ENCODE peak calls at places on chromosomes 6 and 20, in seven cellular contexts. B, I, T, F, G, O and V are unnamed samples.

GRCh38 chr6:133804263-133804662 is 84.7 kb upstream of the TCF21 start:
- DNase-seq in B (peak; percentile 30), I (no peak), T (no peak), F (no peak), G (no peak), O (peak; percentile 52), V (peak; percentile 44)

GRCh38 chr6:79543886-79544285 is 6.7 kb upstream of the LCA5 start:
- DNase-seq in B (no peak), I (no peak), T (no peak), F (no peak), G (no peak), O (no peak), V (no peak)

GRCh38 chr20:58086763-58087566 is 141.5 kb downstream of the ANKRD60 start:
- DNase-seq in B (peak; percentile 46), I (peak; percentile 41), T (peak; percentile 39), F (peak; percentile 52), G (no peak), O (no peak), V (peak; percentile 52)

GRCh38 chr6:142011156-142011555 is 121.6 kb upstream of the GJE1 start:
- DNase-seq in B (peak; percentile 50), I (no peak), T (no peak), F (no peak), G (no peak), O (peak; percentile 47), V (peak; percentile 24)

GRCh38 chr6:143410859-143411270 is 39.6 kb downstream of the ADAT2 start:
- DNase-seq in B (peak; percentile 60), I (no peak), T (no peak), F (peak; percentile 87), G (no peak), O (peak; percentile 95), V (peak; percentile 79)

GRCh38 chr6:115271001-115271400 is 789.7 kb downstream of the FRK start:
- DNase-seq in B (no peak), I (no peak), T (no peak), F (no peak), G (no peak), O (no peak), V (no peak)

GRCh38 chr6:137341721-137342195 is 122.6 kb upstream of the IFNGR1 start:
- DNase-seq in B (peak; percentile 74), I (no peak), T (no peak), F (peak; percentile 32), G (peak; percentile 65), O (no peak), V (peak; percentile 95)

GRCh38 chr6:29941476-29941875 is 856 bp upstream of the HLA-A start:
- DNase-seq in B (peak; percentile 32), I (no peak), T (no peak), F (no peak), G (no peak), O (no peak), V (peak; percentile 41)

GRCh38 chr20:41408131-41408789 is 41.6 kb upstream of the EMILIN3 start:
- DNase-seq in B (no peak), I (no peak), T (no peak), F (no peak), G (no peak), O (no peak), V (no peak)

GRCh38 chr20:41119593-41120561 is 17.5 kb upstream of the PLCG1 start:
- DNase-seq in B (no peak), I (no peak), T (no peak), F (no peak), G (no peak), O (no peak), V (no peak)

GRCh38 chr20:32634041-32634805 is 39.5 kb downstream of the C20orf203 start:
- DNase-seq in B (no peak), I (no peak), T (peak; percentile 30), F (no peak), G (no peak), O (no peak), V (peak; percentile 14)

GRCh38 chr6:31202259-31203166 is 32.0 kb upstream of the POU5F1 start:
- DNase-seq in B (no peak), I (no peak), T (no peak), F (peak; percentile 62), G (no peak), O (no peak), V (no peak)

GRCh38 chr6:12950879-12951814 is 234.6 kb downstream of the PHACTR1 start:
- DNase-seq in B (no peak), I (no peak), T (no peak), F (no peak), G (no peak), O (no peak), V (no peak)

GRCh38 chr6:137044366-137045220 is at the start of gene IL20RA:
- DNase-seq in B (no peak), I (peak; percentile 33), T (peak; percentile 30), F (peak; percentile 61), G (peak; percentile 54), O (no peak), V (no peak)

GRCh38 chr6:223763-224162 is 68.5 kb upstream of the DUSP22 start:
- DNase-seq in B (peak; percentile 42), I (no peak), T (no peak), F (no peak), G (no peak), O (peak; percentile 23), V (peak; percentile 7)

GRCh38 chr6:158110986-158111385 is 57.1 kb downstream of the SERAC1 start:
- DNase-seq in B (no peak), I (no peak), T (no peak), F (no peak), G (no peak), O (no peak), V (no peak)

GRCh38 chr20:29408034-29408695 is 1849.3 kb upstream of the DEFB115 start:
- DNase-seq in B (no peak), I (no peak), T (no peak), F (no peak), G (no peak), O (no peak), V (peak; percentile 5)

GRCh38 chr6:43395822-43396221 is 26.4 kb upstream of the ZNF318 start:
- DNase-seq in B (no peak), I (no peak), T (no peak), F (no peak), G (no peak), O (no peak), V (no peak)

GRCh38 chr6:159941286-159942113 is 27.4 kb upstream of the IGF2R start:
- DNase-seq in B (peak; percentile 69), I (no peak), T (peak; percentile 29), F (no peak), G (no peak), O (peak; percentile 42), V (peak; percentile 49)

GRCh38 chr6:3789018-3789895 is 37.7 kb upstream of the PXDC1 start:
- DNase-seq in B (peak; percentile 56), I (no peak), T (no peak), F (peak; percentile 64), G (no peak), O (peak; percentile 87), V (peak; percentile 56)

GRCh38 chr6:27866370-27867050 is 45.7 kb downstream of the OR2B2 start:
- DNase-seq in B (peak; percentile 84), I (no peak), T (peak; percentile 61), F (peak; percentile 49), G (no peak), O (peak; percentile 55), V (peak; percentile 45)

GRCh38 chr6:11650711-11651110 is 113.2 kb downstream of the TMEM170B start:
- DNase-seq in B (no peak), I (no peak), T (no peak), F (no peak), G (no peak), O (no peak), V (peak; percentile 12)

DNA sequence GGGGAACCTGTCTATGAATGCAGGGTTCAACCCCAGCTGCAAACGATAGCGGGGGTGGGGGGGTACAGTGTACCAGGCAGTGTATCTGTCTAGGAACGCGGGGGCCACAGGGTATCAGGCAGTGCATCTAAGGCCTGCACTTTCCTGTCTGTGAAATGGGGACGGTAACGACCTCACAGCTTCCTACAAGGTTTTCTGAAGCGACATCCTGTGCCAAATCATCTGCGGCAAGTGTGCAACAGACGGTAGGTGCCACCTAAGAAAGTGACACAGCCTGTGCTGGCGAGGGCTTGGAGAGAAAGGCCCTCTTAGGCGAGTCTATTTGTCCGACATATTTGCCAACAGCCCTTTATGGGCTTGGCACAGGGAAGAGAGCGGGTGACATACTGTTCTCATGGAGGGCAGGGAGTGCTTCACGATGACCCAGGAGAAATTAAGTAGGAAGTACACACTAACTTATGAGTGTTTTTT is 3.8 kb downstream of the DIDO1 start:
- DNase-seq in B (no peak), I (peak; percentile 62), T (no peak), F (no peak), G (no peak), O (no peak), V (no peak)
- H3K4me3 ChIP-seq in B (no peak overlapping the region), I (no peak overlapping the region), T (no peak overlapping the region), F (no peak overlapping the region), G (no peak overlapping the region), O (no peak overlapping the region), V (no peak overlapping the region)

GRCh38 chr20:51335329-51335841 is 207.1 kb downstream of the NFATC2 start:
- DNase-seq in B (peak; percentile 100), I (no peak), T (no peak), F (peak; percentile 60), G (no peak), O (peak; percentile 100), V (peak; percentile 90)
- TF ChIP-seq CTCF in B (peak; percentile 9), I (no peak), T (peak; percentile 13), F (no peak), G (no peak), O (peak; percentile 17), V (peak; percentile 26)

DNA sequence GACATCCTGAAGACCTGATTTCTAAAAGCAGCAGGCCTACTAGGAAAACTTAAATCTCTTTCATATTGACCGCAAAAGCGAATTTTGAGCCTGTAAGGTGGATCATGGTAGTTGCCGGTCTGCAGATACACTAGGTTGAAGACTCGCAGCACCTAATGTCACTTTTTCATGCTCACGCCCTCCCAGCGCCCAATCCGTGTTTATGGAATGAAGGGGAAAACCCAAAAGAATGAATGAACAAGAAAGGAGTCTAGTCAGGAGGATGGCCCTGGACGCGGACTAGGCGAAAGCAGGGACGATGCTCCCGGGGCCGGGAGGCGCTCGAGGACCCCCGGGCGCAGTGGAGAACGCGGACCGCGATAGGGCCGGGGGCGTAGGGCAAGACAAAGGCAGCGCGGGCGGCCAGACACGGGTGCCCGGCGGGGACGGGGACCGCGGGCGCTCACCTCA is 826 bp downstream of the GCLC start:
- DNase-seq in B (no peak), I (peak; percentile 25), T (no peak), F (no peak), G (no peak), O (peak; percentile 18), V (no peak)
- H3K4me3 ChIP-seq in B (peak overlapping the region; percentile 65), I (peak overlapping the region; percentile 79), T (peak overlapping the region; percentile 80), F (peak overlapping the region; percentile 79), G (peak overlapping the region; percentile 92), O (peak overlapping the region; percentile 78), V (peak overlapping the region; percentile 83)

DNA sequence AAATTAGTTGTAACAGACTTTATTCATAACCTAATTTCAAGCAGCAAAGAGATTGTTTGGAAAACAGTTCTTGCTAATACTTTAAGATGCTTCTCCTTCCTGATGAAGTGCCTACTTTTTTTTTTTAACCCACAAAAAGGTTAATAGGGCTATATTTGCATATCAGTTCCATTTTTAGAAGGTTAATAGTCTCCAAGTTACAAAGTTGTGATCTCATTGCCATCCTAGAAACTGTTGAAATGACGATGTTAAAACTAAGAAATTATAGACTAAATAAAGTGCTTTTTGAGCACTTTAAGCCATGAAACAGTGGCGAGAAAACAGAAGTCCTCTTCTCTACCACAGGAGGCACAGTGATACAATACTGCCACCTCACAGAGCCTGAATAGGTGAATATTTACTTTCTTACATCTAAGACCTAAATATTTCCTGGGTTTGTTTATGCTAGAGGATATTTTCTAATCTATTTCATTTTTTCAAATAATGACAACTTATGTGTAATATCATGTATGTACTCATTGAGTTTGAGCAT is 5.3 kb downstream of the RNF144B start:
- DNase-seq in B (no peak), I (no peak), T (no peak), F (no peak), G (no peak), O (no peak), V (no peak)
- TF ChIP-seq CTCF in B (no peak), I (no peak), T (no peak), F (no peak), G (no peak), O (no peak), V (no peak)